ENCODE peak calls at places on chromosomes 12 and 14, in nine cellular contexts. X is ACHN; D is EL; B is OCI-M1; V is nucleus accumbens; Y is non-pigmented ciliary epithelial cell; U is sciatic nerve; Z is activated T-cell treated with anti-CD3 and anti-CD28 coated beads, Interleukin-2, amount 50 U/mL, for 48 hours; E is left cardiac atrium. C is an unnamed sample.

GRCh38 chr12:122999986-123000420 is 19.5 kb downstream of the ARL6IP4 start:
- DNase-seq in X (no peak), D (no peak), B (peak), V (no peak), Y (no peak), U (no peak), Z (no peak), E (no peak), C (no peak)

GRCh38 chr14:42078345-42078744 is 471.7 kb downstream of the LRFN5 start:
- DNase-seq in X (no peak), D (no peak), B (no peak), V (no peak), Y (no peak), U (no peak), Z (no peak), E (no peak), C (no peak)

GRCh38 chr14:103819503-103820307 is 27.7 kb downstream of the PPP1R13B start:
- DNase-seq in X (peak), D (no peak), B (no peak), V (no peak), Y (no peak), U (peak), Z (no peak), E (peak), C (no peak)

GRCh38 chr12:41605528-41606295 is 417.6 kb downstream of the PDZRN4 start:
- DNase-seq in X (no peak), D (no peak), B (no peak), V (no peak), Y (peak), U (no peak), Z (no peak), E (no peak), C (no peak)

GRCh38 chr14:21382886-21383847 is 652 bp downstream of the SUPT16H start:
- DNase-seq in X (peak), D (peak), B (peak), V (no peak), Y (no peak), U (no peak), Z (peak), E (peak), C (peak)

GRCh38 chr14:68789798-68790655 is 2.8 kb downstream of the ZFP36L1 start:
- DNase-seq in X (no peak), D (peak), B (no peak), V (no peak), Y (no peak), U (no peak), Z (peak), E (peak), C (peak)

GRCh38 chr12:94149781-94150482 is 1.6 kb downstream of the PLXNC1 start:
- DNase-seq in X (no peak), D (peak), B (peak), V (peak), Y (no peak), U (peak), Z (peak), E (peak), C (peak)

GRCh38 chr14:102255401-102256190 is 49.4 kb downstream of the MOK start:
- DNase-seq in X (no peak), D (peak), B (peak), V (no peak), Y (no peak), U (no peak), Z (no peak), E (peak), C (no peak)

GRCh38 chr12:89073027-89073398 is 279.3 kb downstream of the DUSP6 start:
- DNase-seq in X (peak), D (peak), B (no peak), V (no peak), Y (peak), U (no peak), Z (no peak), E (no peak), C (no peak)

GRCh38 chr12:94200695-94201094 is 52.3 kb downstream of the PLXNC1 start:
- DNase-seq in X (no peak), D (no peak), B (no peak), V (no peak), Y (no peak), U (no peak), Z (no peak), E (no peak), C (peak)

GRCh38 chr12:118358607-118359540 is 13.8 kb downstream of the TAOK3 start:
- DNase-seq in X (no peak), D (no peak), B (peak), V (no peak), Y (no peak), U (no peak), Z (no peak), E (no peak), C (no peak)

GRCh38 chr12:69684472-69684871 is 14.6 kb downstream of the BEST3 start:
- DNase-seq in X (no peak), D (no peak), B (no peak), V (no peak), Y (no peak), U (no peak), Z (no peak), E (no peak), C (no peak)

GRCh38 chr12:33988888-33989287 is 33.4 kb upstream of the ALG10 start:
- DNase-seq in X (no peak), D (no peak), B (no peak), V (no peak), Y (no peak), U (no peak), Z (no peak), E (no peak), C (no peak)

GRCh38 chr12:113892556-113892955 is 73.6 kb downstream of the RBM19 start:
- DNase-seq in X (no peak), D (no peak), B (no peak), V (no peak), Y (no peak), U (no peak), Z (no peak), E (no peak), C (no peak)

GRCh38 chr12:118377005-118377890 is 893 bp downstream of the SUDS3 start:
- DNase-seq in X (peak), D (no peak), B (peak), V (no peak), Y (no peak), U (no peak), Z (peak), E (no peak), C (no peak)

GRCh38 chr12:23585156-23585781 is 364.2 kb downstream of the SOX5 start:
- DNase-seq in X (no peak), D (no peak), B (no peak), V (no peak), Y (no peak), U (no peak), Z (no peak), E (no peak), C (no peak)

GRCh38 chr14:33880330-33880729 is 70.5 kb downstream of the EGLN3 start:
- DNase-seq in X (no peak), D (no peak), B (no peak), V (no peak), Y (no peak), U (no peak), Z (no peak), E (no peak), C (no peak)

GRCh38 chr12:19430988-19431387 is 8.3 kb upstream of the AEBP2 start:
- DNase-seq in X (no peak), D (no peak), B (no peak), V (no peak), Y (no peak), U (no peak), Z (no peak), E (no peak), C (no peak)

GRCh38 chr12:65962921-65963883 is 138.9 kb downstream of the HMGA2 start:
- DNase-seq in X (peak), D (no peak), B (peak), V (no peak), Y (no peak), U (no peak), Z (peak), E (no peak), C (no peak)

GRCh38 chr14:71686677-71687076 is 245.6 kb upstream of the RGS6 start:
- DNase-seq in X (no peak), D (peak), B (no peak), V (no peak), Y (no peak), U (no peak), Z (no peak), E (no peak), C (no peak)

GRCh38 chr12:49637401-49637800 is 14.0 kb downstream of the PRPF40B start:
- DNase-seq in X (no peak), D (no peak), B (no peak), V (no peak), Y (no peak), U (no peak), Z (no peak), E (no peak), C (no peak)

GRCh38 chr14:59428581-59429012 is 36.6 kb downstream of the GPR135 start:
- DNase-seq in X (no peak), D (peak), B (no peak), V (no peak), Y (peak), U (no peak), Z (peak), E (no peak), C (no peak)

GRCh38 chr12:52249511-52250047 is 16.5 kb downstream of the KRT7 start:
- DNase-seq in X (no peak), D (no peak), B (no peak), V (no peak), Y (no peak), U (no peak), Z (no peak), E (no peak), C (no peak)

GRCh38 chr12:212383-212798 is 1.6 kb downstream of the SLC6A12 start:
- DNase-seq in X (no peak), D (no peak), B (peak), V (no peak), Y (no peak), U (no peak), Z (no peak), E (no peak), C (no peak)

GRCh38 chr12:47891356-47891755 is 13.4 kb downstream of the VDR start:
- DNase-seq in X (no peak), D (no peak), B (no peak), V (no peak), Y (no peak), U (no peak), Z (no peak), E (no peak), C (no peak)

GRCh38 chr12:120709976-120710804 is at the start of gene UNC119B:
- DNase-seq in X (peak), D (peak), B (peak), V (peak), Y (no peak), U (peak), Z (peak), E (peak), C (peak)

GRCh38 chr14:96931751-96932150 is 134.6 kb downstream of the VRK1 start:
- DNase-seq in X (no peak), D (no peak), B (no peak), V (no peak), Y (no peak), U (no peak), Z (no peak), E (no peak), C (no peak)

GRCh38 chr12:127750076-127750840 is 516.7 kb upstream of the TMEM132C start:
- DNase-seq in X (no peak), D (no peak), B (peak), V (no peak), Y (peak), U (no peak), Z (no peak), E (no peak), C (no peak)

GRCh38 chr14:101781240-101782061 is 19.9 kb downstream of the PPP2R5C start:
- DNase-seq in X (peak), D (peak), B (no peak), V (no peak), Y (no peak), U (no peak), Z (peak), E (no peak), C (peak)

GRCh38 chr12:9701380-9702154 is 31.3 kb downstream of the CLECL1 start:
- DNase-seq in X (no peak), D (no peak), B (no peak), V (no peak), Y (no peak), U (no peak), Z (peak), E (no peak), C (peak)

GRCh38 chr12:117051380-117051779 is 47.8 kb downstream of the TESC start:
- DNase-seq in X (no peak), D (no peak), B (no peak), V (no peak), Y (no peak), U (no peak), Z (no peak), E (no peak), C (no peak)

GRCh38 chr12:123059501-123059900 is 79.0 kb downstream of the ARL6IP4 start:
- DNase-seq in X (no peak), D (no peak), B (no peak), V (no peak), Y (no peak), U (no peak), Z (no peak), E (no peak), C (no peak)

GRCh38 chr14:105075364-105076295 is 10.4 kb upstream of the GPR132 start:
- DNase-seq in X (no peak), D (peak), B (peak), V (no peak), Y (no peak), U (peak), Z (peak), E (peak), C (peak)

GRCh38 chr12:26704214-26704613 is 128.8 kb downstream of the ITPR2 start:
- DNase-seq in X (no peak), D (no peak), B (no peak), V (no peak), Y (no peak), U (no peak), Z (no peak), E (no peak), C (no peak)

C was measured in activated CD8-positive, alpha-beta memory T cell treated with anti-CD3 and anti-CD28 coated beads for 24 hours.